ENCODE peak calls at places on chromosomes 12 and 14, in four cellular contexts. W is NCI-H2171 treated with DMSO at 0.1 percent for 48 hours, I is T1000, L is AG09309. B is an unnamed sample.

GRCh38 chr12:89895101-89895500 is 186.5 kb upstream of the ATP2B1 start:
- DNase-seq in I (no peak), L (no peak), W (no peak), B (no peak)

GRCh38 chr12:64400041-64400440 is 4.2 kb upstream of the XPOT start:
- DNase-seq in L (no peak), I (no peak), W (no peak), B (no peak)

GRCh38 chr12:102964872-102965271 is 7.4 kb downstream of the ASCL1 start:
- DNase-seq in W (no peak), L (no peak), I (no peak), B (no peak)

GRCh38 chr12:54463034-54463433 is 10.4 kb downstream of the GTSF1 start:
- DNase-seq in I (no peak), L (peak; percentile 75), W (no peak), B (no peak)

GRCh38 chr14:100033347-100034052 is 31.7 kb upstream of the EVL start:
- DNase-seq in L (no peak), W (no peak), I (no peak), B (no peak)

GRCh38 chr12:60197589-60197988 is 601.8 kb downstream of the SLC16A7 start:
- DNase-seq in W (no peak), I (no peak), L (peak; percentile 24), B (no peak)

GRCh38 chr14:36069535-36069900 is 107.0 kb downstream of the PTCSC3 start:
- DNase-seq in W (peak; percentile 63), I (no peak), L (no peak), B (no peak)

GRCh38 chr14:101604935-101605767 is 43.9 kb downstream of the DIO3 start:
- DNase-seq in L (no peak), I (no peak), W (no peak), B (no peak)

GRCh38 chr12:122641976-122642375 is 61.2 kb downstream of the HCAR2 start:
- DNase-seq in W (no peak), L (no peak), I (no peak), B (no peak)